ENCODE peak calls at places on chromosomes 1 and 21, in eight cellular contexts. Q is stimulated activated CD8-positive, alpha-beta memory T cell treated with anti-CD3 and anti-CD28 coated beads, Interleukin-7, amount 100 ng/mL, for 1 hour; W is myocyte; S is kidney tubule cell; A is stimulated activated naive CD8-positive, alpha-beta T cell treated with anti-CD3 and anti-CD28 coated beads, Interleukin-15, Interleukin-2, amounts not matched to agents 100 U/mL and 50 U/mL, for 24 hours; J is C1 segment of cervical spinal cord; E is T follicular helper cell; I is stimulated activated CD4-positive, alpha-beta T cell treated with anti-CD3 and anti-CD28 coated beads, Interleukin-4, amount 100 ng/mL, for 1 hour. C is an unnamed sample.

GRCh38 chr1:67158401-67158800 is 7.9 kb upstream of the IL23R start:
- DNase-seq in Q (no peak), W (no peak), S (no peak), A (no peak), J (no peak), E (no peak), I (no peak), C (no peak)

GRCh38 chr1:90114521-90115141 is 119.7 kb downstream of the ZNF326 start:
- DNase-seq in Q (no peak), W (peak), S (peak), A (no peak), J (no peak), E (no peak), I (no peak), C (no peak)

GRCh38 chr1:204991342-204991844 is 51.6 kb upstream of the CNTN2 start:
- DNase-seq in Q (no peak), W (no peak), S (no peak), A (no peak), J (no peak), E (no peak), I (no peak), C (peak)

GRCh38 chr1:8374812-8375211 is 56.9 kb downstream of the SLC45A1 start:
- DNase-seq in Q (no peak), W (peak), S (peak), A (peak), J (no peak), E (no peak), I (no peak), C (no peak)

GRCh38 chr21:41611441-41611840 is 103.5 kb upstream of the TMPRSS2 start:
- DNase-seq in Q (no peak), W (no peak), S (no peak), A (no peak), J (no peak), E (no peak), I (no peak), C (no peak)

GRCh38 chr1:170407138-170407537 is 124.8 kb upstream of the GORAB start:
- DNase-seq in Q (no peak), W (no peak), S (no peak), A (no peak), J (no peak), E (no peak), I (no peak), C (no peak)

GRCh38 chr1:64687725-64688285 is 57.1 kb upstream of the RAVER2 start:
- DNase-seq in Q (no peak), W (no peak), S (peak), A (no peak), J (no peak), E (no peak), I (no peak), C (no peak)

GRCh38 chr1:36166938-36167910 is 11.3 kb downstream of the MAP7D1 start:
- DNase-seq in Q (no peak), W (peak), S (peak), A (no peak), J (no peak), E (no peak), I (no peak), C (no peak)

GRCh38 chr1:10975567-10976326 is 36.7 kb upstream of the TARDBP start:
- DNase-seq in Q (no peak), W (peak), S (peak), A (no peak), J (peak), E (no peak), I (no peak), C (peak)

GRCh38 chr1:32239790-32240139 is 7.3 kb upstream of the FAM167B start:
- DNase-seq in Q (no peak), W (no peak), S (no peak), A (no peak), J (no peak), E (no peak), I (no peak), C (no peak)

GRCh38 chr1:29648026-29648425 is 411.7 kb downstream of the PTPRU start:
- DNase-seq in Q (no peak), W (no peak), S (no peak), A (no peak), J (no peak), E (no peak), I (no peak), C (no peak)

GRCh38 chr1:33682371-33682770 is 181.5 kb upstream of the HMGB4 start:
- DNase-seq in Q (no peak), W (no peak), S (peak), A (no peak), J (no peak), E (no peak), I (no peak), C (no peak)

GRCh38 chr1:17008208-17008855 is 3.4 kb downstream of the ATP13A2 start:
- DNase-seq in Q (no peak), W (no peak), S (no peak), A (no peak), J (no peak), E (no peak), I (no peak), C (no peak)

GRCh38 chr1:14443164-14443787 is 155.2 kb upstream of the KAZN start:
- DNase-seq in Q (no peak), W (no peak), S (peak), A (no peak), J (no peak), E (no peak), I (no peak), C (no peak)

GRCh38 chr1:109248444-109248796 is 919 bp upstream of the CELSR2 start:
- DNase-seq in Q (no peak), W (no peak), S (no peak), A (no peak), J (no peak), E (no peak), I (no peak), C (no peak)

GRCh38 chr1:1299686-1300351 is 7.9 kb downstream of the ACAP3 start:
- DNase-seq in Q (no peak), W (no peak), S (peak), A (no peak), J (no peak), E (no peak), I (no peak), C (no peak)

GRCh38 chr21:45541221-45542039 is 810 bp downstream of the SLC19A1 start:
- DNase-seq in Q (peak), W (peak), S (peak), A (peak), J (peak), E (peak), I (peak), C (peak)

GRCh38 chr1:175373786-175374623 is 181.4 kb upstream of the KIAA0040 start:
- DNase-seq in Q (no peak), W (no peak), S (peak), A (peak), J (no peak), E (no peak), I (peak), C (peak)

GRCh38 chr21:41318218-41318617 is 1.6 kb downstream of the FAM3B start:
- DNase-seq in Q (no peak), W (no peak), S (no peak), A (no peak), J (no peak), E (no peak), I (no peak), C (no peak)

GRCh38 chr1:55877440-55878232 is 662.5 kb upstream of the USP24 start:
- DNase-seq in Q (no peak), W (no peak), S (no peak), A (no peak), J (no peak), E (no peak), I (no peak), C (no peak)

GRCh38 chr1:115337276-115337632 is 795 bp downstream of the NGF start:
- DNase-seq in Q (no peak), W (no peak), S (peak), A (no peak), J (no peak), E (no peak), I (no peak), C (no peak)

GRCh38 chr1:117570988-117571409 is 34.8 kb upstream of the TENT5C start:
- DNase-seq in Q (no peak), W (peak), S (peak), A (no peak), J (no peak), E (no peak), I (no peak), C (no peak)

GRCh38 chr1:111604931-111605330 is 14.7 kb upstream of the RAP1A start:
- DNase-seq in Q (no peak), W (peak), S (peak), A (no peak), J (no peak), E (no peak), I (no peak), C (no peak)

GRCh38 chr1:107912614-107913013 is 52.4 kb downstream of the VAV3 start:
- DNase-seq in Q (no peak), W (no peak), S (no peak), A (no peak), J (no peak), E (no peak), I (no peak), C (no peak)

GRCh38 chr21:30541764-30542163 is at the start of gene KRTAP19-6:
- DNase-seq in Q (no peak), W (no peak), S (no peak), A (no peak), J (no peak), E (no peak), I (no peak), C (no peak)